ENCODE peak calls at places on chromosomes 12 and 14, in ten cellular contexts. T is GM12891, M is transverse colon, W is HepG2, H is IMR-90, X is A549, K is esophagus muscularis mucosa, Z is lower leg skin, D is stomach, I is endothelial cell of umbilical vein. E is an unnamed sample.

GRCh38 chr12:52264435-52264825 is 10.0 kb upstream of the KRT86 start:
- DNase-seq in T (no peak), M (no peak), W (no peak), H (no peak), X (no peak), K (no peak), Z (no peak), D (no peak), I (no peak), E (no peak)

GRCh38 chr14:58739674-58740073 is 101.9 kb downstream of the DACT1 start:
- DNase-seq in T (no peak), M (no peak), W (no peak), H (no peak), X (no peak), K (no peak), Z (no peak), D (no peak), I (no peak), E (no peak)

GRCh38 chr12:13588574-13588973 is 392.0 kb downstream of the EMP1 start:
- DNase-seq in T (no peak), M (no peak), W (no peak), H (no peak), X (no peak), K (no peak), Z (no peak), D (no peak), I (no peak), E (no peak)

GRCh38 chr12:98754095-98754494 is 109.0 kb downstream of the APAF1 start:
- DNase-seq in T (peak; percentile 60), M (no peak), W (peak; percentile 67), H (peak; percentile 77), X (peak; percentile 87), K (no peak), Z (no peak), D (no peak), I (no peak), E (no peak)

GRCh38 chr14:39491134-39491541 is 58.9 kb upstream of the FBXO33 start:
- DNase-seq in T (no peak), M (no peak), W (peak; percentile 59), H (peak; percentile 52), X (peak; percentile 15), K (no peak), Z (no peak), D (no peak), I (peak; percentile 24), E (no peak)

GRCh38 chr12:109771746-109772621 is 58.4 kb downstream of the FAM222A start:
- DNase-seq in T (no peak), M (no peak), W (no peak), H (no peak), X (no peak), K (no peak), Z (no peak), D (no peak), I (no peak), E (no peak)

GRCh38 chr12:103680591-103681065 is 93.6 kb downstream of the STAB2 start:
- DNase-seq in T (no peak), M (peak; percentile 38), W (no peak), H (peak; percentile 4), X (no peak), K (no peak), Z (no peak), D (no peak), I (no peak), E (no peak)

GRCh38 chr12:118404876-118405521 is 28.6 kb downstream of the SUDS3 start:
- DNase-seq in T (no peak), M (peak; percentile 48), W (peak; percentile 52), H (peak; percentile 68), X (peak; percentile 41), K (no peak), Z (peak; percentile 28), D (peak; percentile 78), I (peak; percentile 77), E (no peak)

GRCh38 chr14:101817511-101818001 is 56.0 kb downstream of the PPP2R5C start:
- DNase-seq in T (no peak), M (no peak), W (no peak), H (no peak), X (no peak), K (peak; percentile 60), Z (no peak), D (no peak), I (no peak), E (no peak)

GRCh38 chr12:93591137-93591868 is 18.8 kb downstream of the SOCS2 start:
- DNase-seq in T (peak; percentile 25), M (peak; percentile 72), W (no peak), H (peak; percentile 87), X (peak; percentile 80), K (peak; percentile 94), Z (peak; percentile 60), D (peak; percentile 70), I (peak; percentile 47), E (peak; percentile 67)

DNA sequence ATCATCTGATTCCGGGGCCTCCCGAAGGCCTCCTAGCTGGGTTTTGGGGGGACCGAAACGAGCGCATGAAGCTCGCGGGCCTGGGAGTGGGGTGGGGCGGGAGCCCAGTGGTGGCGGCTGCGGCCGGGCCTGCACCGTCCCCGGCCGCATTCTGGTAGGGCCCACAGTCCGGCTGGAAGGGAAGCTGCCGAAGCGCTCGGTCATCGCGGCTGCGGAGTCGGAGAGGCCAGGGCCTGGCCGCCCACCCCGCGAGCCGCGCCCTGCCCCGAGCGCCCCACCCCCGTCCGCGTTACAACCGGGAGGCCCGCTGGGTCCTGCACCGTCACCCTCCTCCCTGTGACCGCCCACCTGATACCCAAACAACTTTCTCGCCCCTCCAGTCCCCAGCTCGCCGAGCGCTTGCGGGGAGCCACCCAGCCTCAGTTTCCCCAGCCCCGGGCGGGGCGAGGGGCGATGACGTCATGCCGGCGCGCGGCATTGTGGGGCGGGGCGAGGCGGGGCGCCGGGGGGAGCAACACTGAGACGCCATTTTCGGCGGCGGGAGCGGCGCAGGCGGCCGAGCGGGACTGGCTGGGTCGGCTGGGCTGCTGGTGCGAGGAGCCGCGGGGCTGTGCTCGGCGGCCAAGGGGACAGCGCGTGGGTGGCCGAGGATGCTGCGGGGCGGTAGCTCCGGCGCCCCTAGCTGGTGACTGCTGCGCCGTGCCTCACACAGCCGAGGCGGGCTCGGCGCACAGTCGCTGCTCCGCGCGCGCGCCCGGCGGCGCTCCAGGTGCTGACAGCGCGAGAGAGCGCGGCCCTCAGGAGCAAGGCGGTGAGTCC is at the start of gene KLC1:
- DNase-seq in T (peak; percentile 86), M (peak; percentile 89), W (no peak), H (peak; percentile 54), X (peak; percentile 71), K (peak; percentile 94), Z (peak; percentile 70), D (peak; percentile 87), I (peak; percentile 69), E (peak; percentile 80)
- TF ChIP-seq POLR2A in T (peak; percentile 73), M (peak; percentile 75), W (peak; percentile 93), H (peak; percentile 79), X (peak; percentile 84), K (peak; percentile 93), Z (peak; percentile 61), D (no peak), I (peak; percentile 92), E (peak; percentile 95)

GRCh38 chr12:117101953-117102833 is 3.0 kb upstream of the TESC start:
- DNase-seq in T (no peak), M (no peak), W (no peak), H (no peak), X (no peak), K (no peak), Z (no peak), D (no peak), I (no peak), E (no peak)
- TF ChIP-seq POLR2A in T (no peak), M (no peak), W (no peak), H (no peak), X (no peak), K (no peak), Z (no peak), D (no peak), I (no peak), E (no peak)

GRCh38 chr12:54390668-54391551 is 6.4 kb upstream of the ZNF385A start:
- DNase-seq in T (peak; percentile 88), M (peak; percentile 69), W (no peak), H (no peak), X (peak; percentile 49), K (no peak), Z (no peak), D (peak; percentile 58), I (no peak), E (no peak)
- TF ChIP-seq POLR2A in T (no peak), M (no peak), W (no peak), H (no peak), X (no peak), K (no peak), Z (no peak), D (no peak), I (no peak), E (no peak)

GRCh38 chr12:6791931-6792520 is 2.7 kb downstream of the CD4 start:
- DNase-seq in T (no peak), M (no peak), W (no peak), H (no peak), X (no peak), K (no peak), Z (no peak), D (no peak), I (no peak), E (no peak)

GRCh38 chr12:6787309-6787708 is 2.0 kb upstream of the CD4 start:
- DNase-seq in T (no peak), M (no peak), W (no peak), H (no peak), X (no peak), K (no peak), Z (no peak), D (no peak), I (no peak), E (no peak)

GRCh38 chr12:6786416-6787094 is 2.8 kb upstream of the CD4 start:
- DNase-seq in T (no peak), M (no peak), W (no peak), H (no peak), X (no peak), K (no peak), Z (no peak), D (no peak), I (no peak), E (no peak)

GRCh38 chr12:6790496-6791150 is 1.3 kb downstream of the CD4 start:
- DNase-seq in T (no peak), M (no peak), W (no peak), H (no peak), X (no peak), K (no peak), Z (no peak), D (no peak), I (no peak), E (no peak)

DNA sequence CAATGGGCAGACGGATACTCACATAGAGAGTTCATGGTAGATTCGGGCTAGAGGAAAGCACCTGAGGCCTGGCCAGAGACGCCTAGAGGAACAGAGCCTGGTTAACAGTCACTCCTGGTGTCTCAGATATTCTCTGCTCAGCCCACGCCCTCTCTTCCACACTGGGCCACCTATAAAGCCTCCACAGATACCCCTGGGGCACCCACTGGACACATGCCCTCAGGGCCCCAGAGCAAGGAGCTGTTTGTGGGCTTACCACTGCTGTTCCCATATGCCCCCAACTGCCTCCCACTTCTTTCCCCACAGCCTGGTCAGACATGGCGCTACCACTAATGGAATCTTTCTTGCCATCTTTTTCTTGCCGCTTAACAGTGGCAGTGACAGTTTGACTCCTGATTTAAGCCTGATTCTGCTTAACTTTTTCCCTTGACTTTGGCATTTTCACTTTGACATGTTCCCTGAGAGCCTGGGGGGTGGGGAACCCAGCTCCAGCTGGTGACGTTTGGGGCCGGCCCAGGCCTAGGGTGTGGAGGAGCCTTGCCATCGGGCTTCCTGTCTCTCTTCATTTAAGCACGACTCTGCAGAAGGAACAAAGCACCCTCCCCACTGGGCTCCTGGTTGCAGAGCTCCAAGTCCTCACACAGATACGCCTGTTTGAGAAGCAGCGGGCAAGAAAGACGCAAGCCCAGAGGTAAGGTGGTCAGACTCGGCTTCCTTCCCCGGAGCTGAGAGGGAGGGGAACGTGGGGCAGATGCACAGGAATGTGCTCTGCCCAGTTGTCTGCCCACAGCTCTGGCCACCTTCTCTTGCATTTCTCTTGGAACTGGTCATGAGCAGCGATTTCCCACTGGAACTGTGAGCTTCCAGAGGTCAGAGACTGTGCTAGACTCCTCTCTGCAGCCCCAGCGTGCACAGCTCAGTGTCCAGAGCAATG is at the start of gene CD4:
- DNase-seq in T (no peak), M (peak; percentile 67), W (no peak), H (no peak), X (no peak), K (no peak), Z (peak; percentile 70), D (no peak), I (no peak), E (peak; percentile 39)
- TF ChIP-seq POLR2A in T (peak; percentile 48), M (peak; percentile 58), W (no peak), H (no peak), X (no peak), K (no peak), Z (no peak), D (no peak), I (no peak), E (no peak)